ENCODE peak calls at places on chromosomes 16 and 17, in six cellular contexts. N is lung, K is testis, D is choroid plexus epithelial cell, X is AG09319, G is Peyer's patch. O is an unnamed sample.

GRCh38 chr17:42179911-42180410 is 981 bp downstream of the KCNH4 start:
- DNase-seq in X (no peak), N (no peak), G (no peak), K (peak; percentile 68), D (peak; percentile 41), O (no peak)

GRCh38 chr16:261031-261691 is 14.6 kb downstream of the RGS11 start:
- DNase-seq in G (no peak), K (no peak), X (no peak), D (no peak), N (no peak), O (no peak)

GRCh38 chr16:28826141-28826540 is 3.3 kb downstream of the ATXN2L start:
- DNase-seq in D (peak; percentile 27), K (no peak), N (no peak), G (no peak), X (no peak), O (no peak)

GRCh38 chr17:69607162-69607834 is 192.8 kb downstream of the MAP2K6 start:
- DNase-seq in N (peak; percentile 52), D (peak; percentile 91), K (peak; percentile 86), X (peak; percentile 63), G (peak; percentile 68), O (peak; percentile 58)

GRCh38 chr17:67003231-67003630 is 38.7 kb downstream of the CACNG4 start:
- DNase-seq in G (no peak), N (no peak), K (no peak), D (no peak), X (no peak), O (no peak)

GRCh38 chr17:83179811-83180210 is 100.4 kb downstream of the METRNL start:
- DNase-seq in K (no peak), D (no peak), G (no peak), N (peak; percentile 27), X (no peak), O (no peak)

GRCh38 chr17:17020821-17021193 is 21.4 kb upstream of the MPRIP start:
- DNase-seq in X (no peak), N (no peak), K (no peak), G (no peak), D (no peak), O (no peak)

GRCh38 chr17:10797848-10798328 is 6.0 kb downstream of the TMEM238L start:
- DNase-seq in X (no peak), N (no peak), K (peak; percentile 44), G (peak; percentile 73), D (no peak), O (no peak)

GRCh38 chr17:17641621-17642409 is 39.4 kb upstream of the RAI1 start:
- DNase-seq in D (peak; percentile 88), N (peak; percentile 79), K (peak; percentile 78), G (peak; percentile 81), X (peak; percentile 52), O (peak; percentile 54)

GRCh38 chr17:50550661-50551432 is 3.9 kb downstream of the SPATA20 start:
- DNase-seq in X (peak; percentile 79), K (peak; percentile 88), D (peak; percentile 95), N (peak; percentile 80), G (no peak), O (no peak)

GRCh38 chr17:73209436-73209835 is 16.6 kb downstream of the COG1 start:
- DNase-seq in N (no peak), X (no peak), K (no peak), D (no peak), G (no peak), O (no peak)

GRCh38 chr17:14135906-14136590 is 66.7 kb downstream of the COX10 start:
- DNase-seq in X (no peak), D (no peak), G (no peak), N (no peak), K (no peak), O (no peak)

GRCh38 chr16:56812884-56813283 is 52.1 kb upstream of the SLC12A3 start:
- DNase-seq in D (peak; percentile 62), X (no peak), N (no peak), G (no peak), K (no peak), O (no peak)

GRCh38 chr17:67675481-67675880 is 42.3 kb upstream of the NOL11 start:
- DNase-seq in K (no peak), D (no peak), X (no peak), G (no peak), N (no peak), O (no peak)

GRCh38 chr17:65987988-65988387 is 203.9 kb downstream of the CEP112 start:
- DNase-seq in G (no peak), K (no peak), D (peak; percentile 65), X (peak; percentile 4), N (no peak), O (peak; percentile 61)

GRCh38 chr17:21176996-21177395 is 37.0 kb downstream of the TMEM11 start:
- DNase-seq in X (no peak), N (no peak), K (peak; percentile 9), D (no peak), G (no peak), O (no peak)

GRCh38 chr16:80618862-80619648 is 78.3 kb downstream of the DYNLRB2 start:
- DNase-seq in N (no peak), K (no peak), X (no peak), G (no peak), D (no peak), O (no peak)

GRCh38 chr16:84138824-84139627 is 6.0 kb downstream of the HSDL1 start:
- DNase-seq in X (no peak), G (no peak), N (peak; percentile 74), D (peak; percentile 46), K (no peak), O (no peak)

GRCh38 chr17:6555331-6556120 is 829 bp downstream of the PITPNM3 start:
- DNase-seq in X (no peak), N (no peak), K (peak; percentile 43), D (peak; percentile 37), G (peak; percentile 65), O (no peak)

GRCh38 chr17:16573466-16573865 is 4.5 kb upstream of the ZNF287 start:
- DNase-seq in G (no peak), X (no peak), K (no peak), D (no peak), N (no peak), O (no peak)

GRCh38 chr16:14362774-14363371 is 267.2 kb downstream of the PARN start:
- DNase-seq in X (no peak), G (no peak), K (no peak), D (peak; percentile 37), N (no peak), O (no peak)

GRCh38 chr17:69246202-69246601 is 17.6 kb upstream of the ABCA10 start:
- DNase-seq in K (no peak), X (no peak), N (no peak), G (no peak), D (no peak), O (no peak)

GRCh38 chr16:31877876-31878642 is 4.5 kb downstream of the ZNF267 start:
- DNase-seq in D (no peak), X (no peak), K (no peak), G (no peak), N (no peak), O (no peak)

GRCh38 chr17:18974407-18975149 is 22.6 kb downstream of the SLC5A10 start:
- DNase-seq in D (no peak), G (no peak), K (no peak), X (no peak), N (no peak), O (no peak)

GRCh38 chr17:18967806-18968744 is 16.1 kb downstream of the SLC5A10 start:
- DNase-seq in K (no peak), G (no peak), X (no peak), N (no peak), D (no peak), O (no peak)

GRCh38 chr17:18968945-18969887 is 17.3 kb downstream of the SLC5A10 start:
- DNase-seq in G (peak; percentile 90), N (peak; percentile 35), D (no peak), K (no peak), X (no peak), O (peak; percentile 82)

GRCh38 chr17:18971801-18972200 is 19.8 kb downstream of the SLC5A10 start:
- DNase-seq in G (no peak), D (no peak), N (no peak), K (no peak), X (no peak), O (no peak)

DNA sequence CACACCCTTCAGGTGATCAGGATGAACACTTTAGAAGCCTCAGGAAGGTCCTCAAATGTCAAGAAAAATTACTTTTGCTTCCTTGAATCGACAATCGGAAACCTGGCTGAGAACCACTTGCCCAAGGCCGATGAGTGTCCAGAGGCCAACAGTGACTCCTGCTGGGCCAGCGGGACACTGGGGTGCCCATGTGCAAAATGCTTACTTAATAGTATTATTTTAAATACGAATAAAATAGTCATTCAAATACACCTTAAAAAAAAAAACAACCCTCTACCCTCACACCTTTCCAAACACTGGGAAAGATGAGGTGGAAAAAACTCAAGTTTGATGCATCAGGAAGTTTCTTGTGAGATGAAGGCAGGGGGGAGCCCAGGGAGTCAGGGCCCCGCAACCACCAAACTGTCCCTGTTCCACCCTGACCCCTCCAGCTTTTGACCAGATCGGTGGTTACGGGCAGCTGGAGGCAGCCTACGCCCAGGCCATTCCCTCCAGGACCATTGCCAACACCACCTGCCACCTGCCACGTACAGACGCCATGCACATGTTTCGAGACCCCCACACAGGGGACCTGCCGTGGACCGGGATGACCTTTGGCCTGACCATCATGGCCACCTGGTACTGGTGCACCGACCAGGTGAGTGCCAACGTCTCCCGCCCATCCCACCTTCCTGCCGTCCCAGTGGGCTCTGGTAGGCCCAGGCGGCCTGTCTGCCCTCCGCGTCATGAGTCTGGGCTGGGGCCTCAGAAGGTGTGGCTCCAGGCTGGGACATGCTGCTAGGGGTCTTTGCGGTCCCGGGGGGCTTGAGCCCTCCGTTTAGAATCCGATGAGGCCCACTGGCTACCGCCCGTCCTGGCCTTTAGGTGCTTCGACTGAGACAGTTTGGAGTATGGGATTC is 18.9 kb downstream of the SLC5A10 start:
- DNase-seq in D (no peak), X (no peak), G (no peak), N (no peak), K (no peak), O (no peak)
- TF ChIP-seq CTCF in D (peak; percentile 17), X (peak; percentile 0), G (no peak), N (no peak), K (no peak), O (no peak)

GRCh38 chr17:44920565-44920940 is 5.3 kb upstream of the GFAP start:
- DNase-seq in D (no peak), K (no peak), G (peak; percentile 34), N (no peak), X (no peak), O (no peak)

GRCh38 chr17:44918006-44918405 is 2.7 kb upstream of the GFAP start:
- DNase-seq in G (peak; percentile 16), X (no peak), D (no peak), N (no peak), K (no peak), O (no peak)

GRCh38 chr17:44921122-44921882 is 6.0 kb upstream of the GFAP start:
- DNase-seq in K (peak; percentile 61), D (peak; percentile 41), N (no peak), X (no peak), G (peak; percentile 54), O (no peak)

GRCh38 chr17:44919411-44919810 is 4.1 kb upstream of the GFAP start:
- DNase-seq in X (no peak), K (no peak), N (no peak), D (no peak), G (no peak), O (no peak)

GRCh38 chr17:44919885-44920564 is 4.7 kb upstream of the GFAP start:
- DNase-seq in D (peak; percentile 90), X (peak; percentile 65), N (peak; percentile 77), G (peak; percentile 77), K (peak; percentile 87), O (peak; percentile 45)
- TF ChIP-seq CTCF in D (peak; percentile 92), X (peak; percentile 91), N (peak; percentile 79), G (peak; percentile 78), K (peak; percentile 78), O (peak; percentile 98)

GRCh38 chr16:15888072-15888976 is at the start of gene CEP20:
- DNase-seq in X (peak; percentile 96), K (peak; percentile 100), D (peak; percentile 99), N (peak; percentile 100), G (peak; percentile 100), O (peak; percentile 94)
- TF ChIP-seq CTCF in X (no peak), K (peak; percentile 52), D (peak; percentile 14), N (no peak), G (peak; percentile 20), O (no peak)

GRCh38 chr17:28426081-28426519 is 20.1 kb upstream of the SLC46A1 start:
- DNase-seq in X (no peak), N (no peak), K (no peak), D (peak; percentile 15), G (peak; percentile 57), O (no peak)
- TF ChIP-seq CTCF in X (peak; percentile 9), N (no peak), K (no peak), D (peak; percentile 50), G (peak; percentile 10), O (peak; percentile 18)